ENCODE peak calls at places on chromosome 12, in seven cellular contexts. M is endothelial cell of umbilical vein, J is K562, Z is HepG2, O is GM12878, V is H1, X is HCT116. C is an unnamed sample.

GRCh38 chr12:133231001-133231400 is 4.7 kb downstream of the ANHX start:
- DNase-seq in M (no peak), J (no peak), Z (no peak), O (no peak), V (no peak), X (no peak), C (no peak)

GRCh38 chr12:40854669-40855068 is 162.4 kb downstream of the CNTN1 start:
- DNase-seq in M (no peak), J (no peak), Z (no peak), O (no peak), V (no peak), X (no peak), C (no peak)

GRCh38 chr12:11814362-11814761 is 164.9 kb downstream of the ETV6 start:
- DNase-seq in M (peak; percentile 76), J (no peak), Z (peak; percentile 43), O (no peak), V (no peak), X (no peak), C (no peak)

GRCh38 chr12:5505751-5506150 is 73.8 kb downstream of the NTF3 start:
- DNase-seq in M (no peak), J (no peak), Z (no peak), O (no peak), V (no peak), X (no peak), C (no peak)

GRCh38 chr12:106801830-106802561 is 27.5 kb downstream of the RIC8B start:
- DNase-seq in M (no peak), J (no peak), Z (no peak), O (no peak), V (no peak), X (no peak), C (no peak)

GRCh38 chr12:52980773-52981423 is 25.4 kb upstream of the EIF4B start:
- DNase-seq in M (peak; percentile 91), J (peak; percentile 96), Z (peak; percentile 94), O (peak; percentile 51), V (peak; percentile 84), X (peak; percentile 98), C (peak; percentile 88)

GRCh38 chr12:121237415-121237814 is 27.5 kb downstream of the P2RX4 start:
- DNase-seq in M (peak; percentile 21), J (no peak), Z (no peak), O (no peak), V (no peak), X (no peak), C (no peak)

GRCh38 chr12:109720856-109721189 is 7.2 kb downstream of the FAM222A start:
- DNase-seq in M (no peak), J (no peak), Z (no peak), O (no peak), V (no peak), X (no peak), C (no peak)

GRCh38 chr12:110165540-110166159 is 41.5 kb downstream of the IFT81 start:
- DNase-seq in M (no peak), J (no peak), Z (peak; percentile 1), O (peak; percentile 26), V (no peak), X (no peak), C (no peak)

GRCh38 chr12:29818925-29819324 is 35.2 kb upstream of the TMTC1 start:
- DNase-seq in M (no peak), J (no peak), Z (no peak), O (no peak), V (no peak), X (no peak), C (no peak)
- TF ChIP-seq POLR2AphosphoS5 in M (no peak), J (no peak), Z (no peak), O (no peak), V (no peak), X (no peak), C (no peak)

GRCh38 chr12:30925607-30926242 is 823 bp upstream of the TSPAN11 start:
- DNase-seq in M (no peak), J (no peak), Z (no peak), O (no peak), V (no peak), X (no peak), C (no peak)

GRCh38 chr12:30923057-30923456 is 3.5 kb upstream of the TSPAN11 start:
- DNase-seq in M (no peak), J (no peak), Z (no peak), O (no peak), V (no peak), X (no peak), C (no peak)

GRCh38 chr12:30927210-30927576 is 645 bp downstream of the TSPAN11 start:
- DNase-seq in M (no peak), J (no peak), Z (no peak), O (no peak), V (no peak), X (no peak), C (no peak)

GRCh38 chr12:30928356-30929264 is 2.1 kb downstream of the TSPAN11 start:
- DNase-seq in M (peak; percentile 28), J (no peak), Z (no peak), O (no peak), V (no peak), X (no peak), C (no peak)

GRCh38 chr12:30926243-30927209 is at the start of gene TSPAN11:
- DNase-seq in M (peak; percentile 48), J (no peak), Z (no peak), O (no peak), V (peak; percentile 27), X (no peak), C (no peak)
- H3K4me3 ChIP-seq in M (peak within 1 kb of the TSS; percentile 24), J (no peak within 1 kb of the TSS), Z (peak within 1 kb of the TSS; percentile 52), O (no peak within 1 kb of the TSS), V (peak within 1 kb of the TSS; percentile 70), X (no peak within 1 kb of the TSS), C (peak within 1 kb of the TSS; percentile 92)

GRCh38 chr12:32535260-32535999 is 136.1 kb downstream of the FGD4 start:
- DNase-seq in M (peak; percentile 89), J (peak; percentile 16), Z (peak; percentile 33), O (no peak), V (no peak), X (no peak), C (no peak)
- H3K9ac ChIP-seq in M (peak overlapping the region; percentile 79), J (no peak overlapping the region), Z (peak overlapping the region; percentile 65), O (no peak overlapping the region), V (no peak overlapping the region), X (no peak overlapping the region), C (peak overlapping the region; percentile 11)

DNA sequence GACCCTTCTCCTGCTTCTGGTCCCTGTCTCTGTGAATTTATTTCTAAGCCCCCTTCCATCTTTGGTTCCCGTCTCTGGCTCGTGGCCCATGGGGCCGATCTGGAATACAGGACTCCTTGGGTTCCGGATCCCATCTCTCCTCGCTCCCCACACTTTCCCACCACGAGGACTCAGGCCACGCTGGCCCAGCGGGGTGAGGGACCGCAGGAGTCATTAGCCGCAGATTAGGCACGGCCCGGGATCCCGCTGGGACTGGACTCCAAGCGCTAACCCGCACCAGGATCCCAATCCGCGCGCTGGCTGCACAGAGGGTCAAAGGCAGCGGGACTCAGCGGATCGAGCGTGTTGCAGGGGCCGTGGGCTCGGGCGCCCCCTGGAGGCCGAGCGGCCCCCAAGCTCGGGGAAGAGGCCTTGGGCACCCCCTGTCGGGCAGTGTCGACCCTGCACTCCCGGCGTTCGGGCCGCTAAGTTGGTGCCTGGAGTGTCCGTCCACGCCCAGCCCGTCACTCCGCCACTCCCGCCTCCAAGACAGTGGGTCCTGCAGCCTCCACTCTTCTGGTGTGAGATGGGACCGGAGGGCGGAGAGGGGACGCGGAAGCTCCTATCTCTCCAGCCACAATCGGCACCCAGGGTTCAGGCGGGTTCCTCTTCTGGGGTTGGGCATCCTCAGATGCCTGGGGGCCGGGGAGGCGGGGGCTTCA is 9.5 kb downstream of the SHMT2 start:
- DNase-seq in M (peak; percentile 86), J (peak; percentile 93), Z (peak; percentile 68), O (no peak), V (no peak), X (peak; percentile 58), C (no peak)
- TF ChIP-seq POLR2AphosphoS5 in M (peak; percentile 65), J (no peak), Z (peak; percentile 36), O (no peak), V (peak; percentile 34), X (peak; percentile 67), C (peak; percentile 14)

GRCh38 chr12:114480309-114481199 is 74.6 kb upstream of the TBX5 start:
- DNase-seq in M (no peak), J (no peak), Z (no peak), O (no peak), V (no peak), X (no peak), C (no peak)

GRCh38 chr12:114483996-114484395 is 78.1 kb upstream of the TBX5 start:
- DNase-seq in M (no peak), J (no peak), Z (no peak), O (no peak), V (no peak), X (no peak), C (no peak)

GRCh38 chr12:114479831-114480230 is 73.9 kb upstream of the TBX5 start:
- DNase-seq in M (no peak), J (no peak), Z (no peak), O (no peak), V (no peak), X (no peak), C (no peak)

GRCh38 chr12:114478891-114479290 is 72.9 kb upstream of the TBX5 start:
- DNase-seq in M (no peak), J (no peak), Z (no peak), O (no peak), V (no peak), X (no peak), C (no peak)

GRCh38 chr12:114481200-114481535 is 75.2 kb upstream of the TBX5 start:
- DNase-seq in M (no peak), J (no peak), Z (no peak), O (no peak), V (no peak), X (no peak), C (no peak)
- H3K4me3 ChIP-seq in M (no peak overlapping the region), J (no peak overlapping the region), Z (no peak overlapping the region), O (no peak overlapping the region), V (peak overlapping the region; percentile 69), X (no peak overlapping the region), C (no peak overlapping the region)

C was measured in SK-N-MC.